ENCODE peak calls at places on chromosomes 5 and 9, in six cellular contexts. I, Y, B, K, X and N are unnamed samples. For H3K4me1, the result is how much of the 10 kb centered on the place peaks cover.

GRCh38 chr9:102185962-102186361 is 447.5 kb upstream of the GRIN3A start:
- DNase-seq in I (no peak), Y (no peak), B (no peak), K (no peak), X (no peak), N (no peak)

GRCh38 chr9:124222109-124222508 is 35.6 kb upstream of the NEK6 start:
- DNase-seq in I (no peak), Y (no peak), B (no peak), K (no peak), X (no peak), N (no peak)

GRCh38 chr5:1728846-1729245 is 70.8 kb downstream of the MRPL36 start:
- DNase-seq in I (no peak), Y (no peak), B (no peak), K (no peak), X (peak), N (no peak)

GRCh38 chr5:159559337-159559736 is 229.1 kb upstream of the IL12B start:
- DNase-seq in I (no peak), Y (no peak), B (no peak), K (no peak), X (no peak), N (no peak)

GRCh38 chr5:75335952-75336624 is 932 bp upstream of the HMGCR start:
- DNase-seq in I (peak), Y (no peak), B (no peak), K (peak), X (peak), N (no peak)

GRCh38 chr9:116806075-116806474 is 119.0 kb downstream of the TRIM32 start:
- DNase-seq in I (peak), Y (no peak), B (no peak), K (no peak), X (no peak), N (no peak)

GRCh38 chr5:74342948-74343682 is 297.4 kb downstream of the ENC1 start:
- DNase-seq in I (no peak), Y (no peak), B (no peak), K (no peak), X (no peak), N (no peak)

GRCh38 chr9:86202338-86202882 is 57.0 kb downstream of the C9orf153 start:
- DNase-seq in I (peak), Y (no peak), B (no peak), K (peak), X (peak), N (no peak)

GRCh38 chr5:127025507-127025906 is 4.9 kb downstream of the MARCHF3 start:
- DNase-seq in I (no peak), Y (no peak), B (no peak), K (no peak), X (no peak), N (no peak)

GRCh38 chr5:10724799-10725507 is 36.1 kb downstream of the DAP start:
- DNase-seq in I (peak), Y (peak), B (peak), K (peak), X (peak), N (peak)

GRCh38 chr5:135232958-135233357 is 166.1 kb downstream of the MACROH2A1 start:
- DNase-seq in I (no peak), Y (peak), B (no peak), K (no peak), X (no peak), N (no peak)

GRCh38 chr5:146956217-146956616 is 77.7 kb upstream of the PPP2R2B start:
- DNase-seq in I (no peak), Y (no peak), B (no peak), K (no peak), X (no peak), N (no peak)

GRCh38 chr9:131661954-131662621 is 77.8 kb downstream of the RAPGEF1 start:
- DNase-seq in I (no peak), Y (no peak), B (no peak), K (peak), X (no peak), N (no peak)

GRCh38 chr5:107915413-107915812 is 244.7 kb upstream of the EFNA5 start:
- DNase-seq in I (no peak), Y (no peak), B (no peak), K (no peak), X (no peak), N (no peak)

GRCh38 chr5:116063950-116064349 is 20.9 kb upstream of the COMMD10 start:
- DNase-seq in I (no peak), Y (no peak), B (no peak), K (no peak), X (no peak), N (no peak)

GRCh38 chr5:127878174-127878750 is 175.1 kb downstream of the CCDC192 start:
- DNase-seq in I (peak), Y (peak), B (no peak), K (peak), X (peak), N (peak)

GRCh38 chr5:93582677-93583524 is at the start of gene NR2F1:
- DNase-seq in I (peak), Y (no peak), B (peak), K (peak), X (peak), N (no peak)

GRCh38 chr9:26152350-26152749 is 474.1 kb upstream of the TUSC1 start:
- DNase-seq in I (peak), Y (no peak), B (no peak), K (no peak), X (no peak), N (no peak)

GRCh38 chr5:176533894-176534611 is 3.1 kb downstream of the RNF44 start:
- DNase-seq in I (no peak), Y (peak), B (peak), K (peak), X (no peak), N (peak)

GRCh38 chr5:18048449-18048848 is 414.2 kb downstream of the TAF11L14 start:
- DNase-seq in I (no peak), Y (no peak), B (no peak), K (no peak), X (no peak), N (no peak)

GRCh38 chr5:72166070-72166979 is 59.0 kb downstream of the MAP1B start:
- DNase-seq in I (peak), Y (peak), B (peak), K (peak), X (peak), N (peak)

GRCh38 chr9:137878957-137879555 is 1.5 kb downstream of the CACNA1B start:
- DNase-seq in I (no peak), Y (no peak), B (no peak), K (no peak), X (peak), N (no peak)

GRCh38 chr5:146753618-146754123 is 124.9 kb downstream of the PPP2R2B start:
- DNase-seq in I (peak), Y (no peak), B (no peak), K (no peak), X (no peak), N (no peak)

GRCh38 chr9:2320126-2320525 is 301.5 kb upstream of the VLDLR start:
- DNase-seq in I (no peak), Y (no peak), B (no peak), K (no peak), X (no peak), N (no peak)

GRCh38 chr5:176658817-176659216 is 11.5 kb downstream of the TSPAN17 start:
- DNase-seq in I (no peak), Y (no peak), B (no peak), K (no peak), X (no peak), N (no peak)

GRCh38 chr5:62791059-62791458 is 212.4 kb downstream of the LRRC70 start:
- DNase-seq in I (peak), Y (no peak), B (no peak), K (peak), X (no peak), N (no peak)

GRCh38 chr9:5442400-5443011 is 4.8 kb upstream of the PLGRKT start:
- DNase-seq in I (peak), Y (no peak), B (no peak), K (peak), X (peak), N (no peak)

GRCh38 chr5:173057062-173057924 is 1.1 kb downstream of the CREBRF start:
- DNase-seq in I (peak), Y (peak), B (peak), K (peak), X (peak), N (peak)
- TF ChIP-seq CTCF in I (peak), Y (peak), B (no peak), K (no peak), X (no peak), N (no peak)

GRCh38 chr5:137113161-137113560 is 386.0 kb downstream of the SPOCK1 start:
- DNase-seq in I (no peak), Y (no peak), B (no peak), K (no peak), X (no peak), N (no peak)

GRCh38 chr5:137118629-137119028 is 380.5 kb downstream of the SPOCK1 start:
- DNase-seq in I (no peak), Y (no peak), B (no peak), K (no peak), X (no peak), N (no peak)

GRCh38 chr5:137115152-137115551 is 384.0 kb downstream of the SPOCK1 start:
- DNase-seq in I (no peak), Y (no peak), B (no peak), K (peak), X (no peak), N (no peak)

GRCh38 chr5:137113939-137114338 is 385.2 kb downstream of the SPOCK1 start:
- DNase-seq in I (no peak), Y (no peak), B (no peak), K (no peak), X (no peak), N (no peak)

GRCh38 chr5:137114529-137114928 is 384.6 kb downstream of the SPOCK1 start:
- DNase-seq in I (no peak), Y (no peak), B (no peak), K (peak), X (peak), N (no peak)
- H3K4me3 ChIP-seq in I (no peak), Y (no peak), B (no peak), K (no peak), X (no peak), N (no peak)

GRCh38 chr9:126613656-126614055 is at the start of gene LMX1B:
- DNase-seq in I (peak), Y (peak), B (no peak), K (no peak), X (peak), N (peak)
- H3K4me1 ChIP-seq in I (under half), Y (under half), B (under half), K (under half), X (under half), N (half or more)

GRCh38 chr9:71797266-71797665 is 29.0 kb upstream of the CEMIP2 start:
- DNase-seq in I (no peak), Y (no peak), B (no peak), K (no peak), X (no peak), N (no peak)
- TF ChIP-seq CTCF in I (no peak), Y (no peak), B (no peak), K (no peak), X (no peak), N (no peak)

GRCh38 chr5:151695464-151695863 is 8.7 kb upstream of the SPARC start:
- DNase-seq in I (no peak), Y (no peak), B (no peak), K (no peak), X (no peak), N (no peak)

GRCh38 chr5:151694035-151694485 is 7.3 kb upstream of the SPARC start:
- DNase-seq in I (no peak), Y (no peak), B (no peak), K (no peak), X (no peak), N (no peak)

GRCh38 chr5:151699071-151699901 is 12.6 kb upstream of the SPARC start:
- DNase-seq in I (no peak), Y (peak), B (peak), K (peak), X (no peak), N (peak)

GRCh38 chr5:151697452-151697851 is 10.7 kb upstream of the SPARC start:
- DNase-seq in I (no peak), Y (no peak), B (no peak), K (no peak), X (no peak), N (no peak)

DNA sequence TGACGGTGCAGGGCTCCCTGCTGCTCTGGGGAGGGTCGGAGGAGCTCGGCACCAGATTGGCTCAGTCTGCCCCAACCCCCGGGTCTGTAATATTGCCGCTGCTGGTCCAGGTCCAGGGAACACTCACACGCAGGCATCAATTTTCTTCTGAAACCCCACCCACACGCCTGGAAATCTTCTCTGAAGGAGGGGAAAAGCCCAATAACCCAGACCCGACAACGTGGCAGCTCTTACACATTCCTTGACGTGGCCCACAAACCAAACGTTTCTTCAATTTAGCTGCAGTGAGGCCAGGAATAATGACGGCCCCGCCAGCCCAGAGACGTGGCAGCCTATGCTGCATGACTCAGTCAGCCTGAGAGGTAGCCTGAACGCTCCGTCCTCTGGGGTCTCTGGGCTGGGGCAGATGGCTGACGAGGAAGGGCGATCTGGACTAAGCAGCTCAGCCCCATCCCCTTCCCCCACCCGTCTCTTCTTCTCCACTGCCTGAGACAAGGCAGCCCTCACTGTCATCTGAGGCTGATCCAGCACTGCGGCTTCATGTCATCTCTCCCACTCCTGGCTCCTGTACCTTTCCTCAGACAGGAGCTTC is 9.9 kb upstream of the SPARC start:
- DNase-seq in I (peak), Y (peak), B (peak), K (no peak), X (no peak), N (peak)
- H3K4me3 ChIP-seq in I (peak), Y (peak), B (no peak), K (no peak), X (no peak), N (peak)

GRCh38 chr9:134361843-134362414 is 35.7 kb downstream of the RXRA start:
- DNase-seq in I (no peak), Y (peak), B (no peak), K (no peak), X (no peak), N (no peak)
- H3K4me1 ChIP-seq in I (under half), Y (half or more), B (under half), K (under half), X (under half), N (half or more)

DNA sequence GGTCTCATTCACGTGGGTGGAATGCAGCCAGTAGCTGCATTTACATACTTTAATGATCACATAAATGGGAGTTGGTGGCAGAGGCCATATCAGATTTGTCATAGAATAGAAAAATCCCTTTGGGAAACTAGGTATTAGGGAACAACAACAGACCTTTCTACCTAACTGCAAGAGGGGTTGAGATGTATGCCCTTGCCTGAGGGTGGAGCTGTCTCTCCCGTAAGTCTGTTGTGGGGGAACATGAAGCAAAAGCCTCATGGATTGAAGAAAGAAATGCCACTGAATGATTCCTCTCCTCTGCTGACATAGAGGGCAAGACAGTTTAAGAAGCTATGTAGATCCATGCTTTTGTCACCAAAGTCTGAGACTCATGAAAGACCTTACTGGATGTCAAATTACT is 461.3 kb downstream of the SPOCK1 start:
- DNase-seq in I (peak), Y (no peak), B (no peak), K (no peak), X (no peak), N (no peak)
- TF ChIP-seq CTCF in I (peak), Y (no peak), B (no peak), K (no peak), X (no peak), N (no peak)

DNA sequence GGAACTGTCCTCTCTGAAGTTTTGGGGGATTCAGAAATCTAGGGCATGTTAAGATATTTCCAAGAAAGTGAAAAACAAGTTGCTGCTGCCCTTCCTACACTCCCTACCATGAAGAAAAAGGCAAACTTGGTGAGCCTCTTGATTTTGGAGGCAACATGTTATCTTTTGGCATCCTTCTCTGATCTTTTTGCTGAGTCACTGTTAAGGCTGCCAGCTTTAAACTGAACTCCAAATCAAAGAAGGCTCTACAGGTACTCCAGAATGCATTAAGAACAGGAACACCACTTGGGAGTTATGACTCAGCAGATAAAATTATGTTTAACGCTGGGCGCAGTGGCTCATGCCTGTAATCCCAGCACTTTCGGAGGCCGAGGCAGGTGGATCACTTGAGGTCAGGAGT is 24.0 kb downstream of the PCDHB15 start:
- DNase-seq in I (no peak), Y (no peak), B (no peak), K (no peak), X (no peak), N (no peak)
- H3K4me3 ChIP-seq in I (no peak), Y (no peak), B (no peak), K (no peak), X (no peak), N (no peak)

GRCh38 chr9:136534396-136534795 is 11.5 kb downstream of the NOTCH1 start:
- DNase-seq in I (no peak), Y (no peak), B (no peak), K (no peak), X (no peak), N (no peak)
- H3K4me1 ChIP-seq in I (under half), Y (half or more), B (under half), K (half or more), X (under half), N (half or more)

DNA sequence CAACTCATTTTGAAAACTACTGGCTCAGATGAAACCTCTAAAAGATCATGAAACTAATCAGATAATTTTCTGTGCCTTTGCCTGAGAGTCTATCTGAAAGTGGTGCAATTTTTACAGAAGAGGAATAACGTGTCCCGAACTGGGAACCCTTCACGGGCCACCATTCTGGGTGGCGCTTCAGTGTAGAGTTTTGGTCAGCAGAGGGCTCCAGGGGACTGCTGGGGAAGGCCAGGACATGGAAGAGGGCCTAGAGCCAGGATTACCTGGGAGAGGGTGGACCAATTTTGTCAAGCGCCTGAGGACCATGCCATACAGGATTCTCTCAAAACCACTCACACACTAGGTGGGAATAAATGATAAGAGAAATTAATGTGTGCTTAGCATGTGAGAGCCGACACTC is 49.7 kb upstream of the PLEKHG4B start:
- DNase-seq in I (peak), Y (no peak), B (no peak), K (no peak), X (no peak), N (no peak)
- TF ChIP-seq CTCF in I (peak), Y (peak), B (no peak), K (peak), X (peak), N (peak)